ENCODE peak calls at places on chromosome 16, in nine cellular contexts. One of them, this sample, is unnamed.

GRCh38 chr16:53071748-53072301 is 17.0 kb downstream of the CHD9 start:
- DNase-seq in HEK293T: no peak
- DNase-seq in GM23338: no peak
- DNase-seq in left lung: no peak
- DNase-seq in mucosa of gallbladder: no peak
- DNase-seq in stimulated activated naive CD8-positive, alpha-beta T cell treated with anti-CD3 and anti-CD28 coated beads, Interleukin-15, Interleukin-2, amounts not matched to agents 100 U/mL and 50 U/mL, for 24 hours: no peak
- DNase-seq in CD8-positive, alpha-beta memory T cell: no peak
- DNase-seq in CD8-positive, alpha-beta T cell: no peak
- DNase-seq in right lobe of liver: peak
- DNase-seq in this sample: no peak

GRCh38 chr16:69927056-69927757 is 23.9 kb upstream of the CLEC18A start:
- DNase-seq in HEK293T: no peak
- DNase-seq in GM23338: peak
- DNase-seq in left lung: peak
- DNase-seq in mucosa of gallbladder: peak
- DNase-seq in stimulated activated naive CD8-positive, alpha-beta T cell treated with anti-CD3 and anti-CD28 coated beads, Interleukin-15, Interleukin-2, amounts not matched to agents 100 U/mL and 50 U/mL, for 24 hours: no peak
- DNase-seq in CD8-positive, alpha-beta memory T cell: no peak
- DNase-seq in CD8-positive, alpha-beta T cell: no peak
- DNase-seq in right lobe of liver: no peak
- DNase-seq in this sample: no peak

GRCh38 chr16:11224894-11225676 is 30.9 kb downstream of the SOCS1 start:
- DNase-seq in HEK293T: no peak
- DNase-seq in GM23338: no peak
- DNase-seq in left lung: peak
- DNase-seq in mucosa of gallbladder: peak
- DNase-seq in stimulated activated naive CD8-positive, alpha-beta T cell treated with anti-CD3 and anti-CD28 coated beads, Interleukin-15, Interleukin-2, amounts not matched to agents 100 U/mL and 50 U/mL, for 24 hours: peak
- DNase-seq in CD8-positive, alpha-beta memory T cell: peak
- DNase-seq in CD8-positive, alpha-beta T cell: peak
- DNase-seq in right lobe of liver: no peak
- DNase-seq in this sample: peak

GRCh38 chr16:6193718-6194117 is 1096.1 kb upstream of the EEF2KMT start:
- DNase-seq in HEK293T: no peak
- DNase-seq in GM23338: peak
- DNase-seq in left lung: no peak
- DNase-seq in mucosa of gallbladder: no peak
- DNase-seq in stimulated activated naive CD8-positive, alpha-beta T cell treated with anti-CD3 and anti-CD28 coated beads, Interleukin-15, Interleukin-2, amounts not matched to agents 100 U/mL and 50 U/mL, for 24 hours: no peak
- DNase-seq in CD8-positive, alpha-beta memory T cell: no peak
- DNase-seq in CD8-positive, alpha-beta T cell: no peak
- DNase-seq in right lobe of liver: no peak
- DNase-seq in this sample: no peak

GRCh38 chr16:22220714-22221113 is 14.6 kb downstream of the EEF2K start:
- DNase-seq in HEK293T: no peak
- DNase-seq in GM23338: no peak
- DNase-seq in left lung: no peak
- DNase-seq in mucosa of gallbladder: peak
- DNase-seq in stimulated activated naive CD8-positive, alpha-beta T cell treated with anti-CD3 and anti-CD28 coated beads, Interleukin-15, Interleukin-2, amounts not matched to agents 100 U/mL and 50 U/mL, for 24 hours: no peak
- DNase-seq in CD8-positive, alpha-beta memory T cell: no peak
- DNase-seq in CD8-positive, alpha-beta T cell: no peak
- DNase-seq in right lobe of liver: peak
- DNase-seq in this sample: no peak

GRCh38 chr16:88553739-88554138 is 16.5 kb upstream of the ZC3H18 start:
- DNase-seq in HEK293T: no peak
- DNase-seq in GM23338: no peak
- DNase-seq in left lung: peak
- DNase-seq in mucosa of gallbladder: no peak
- DNase-seq in stimulated activated naive CD8-positive, alpha-beta T cell treated with anti-CD3 and anti-CD28 coated beads, Interleukin-15, Interleukin-2, amounts not matched to agents 100 U/mL and 50 U/mL, for 24 hours: no peak
- DNase-seq in CD8-positive, alpha-beta memory T cell: no peak
- DNase-seq in CD8-positive, alpha-beta T cell: no peak
- DNase-seq in right lobe of liver: no peak
- DNase-seq in this sample: no peak

GRCh38 chr16:78134944-78135619 is 35.6 kb downstream of the WWOX start:
- DNase-seq in HEK293T: no peak
- DNase-seq in GM23338: no peak
- DNase-seq in left lung: no peak
- DNase-seq in mucosa of gallbladder: no peak
- DNase-seq in stimulated activated naive CD8-positive, alpha-beta T cell treated with anti-CD3 and anti-CD28 coated beads, Interleukin-15, Interleukin-2, amounts not matched to agents 100 U/mL and 50 U/mL, for 24 hours: no peak
- DNase-seq in CD8-positive, alpha-beta memory T cell: no peak
- DNase-seq in CD8-positive, alpha-beta T cell: no peak
- DNase-seq in right lobe of liver: no peak
- DNase-seq in this sample: no peak

GRCh38 chr16:16017812-16018211 is 68.4 kb downstream of the ABCC1 start:
- DNase-seq in HEK293T: no peak
- DNase-seq in GM23338: no peak
- DNase-seq in left lung: no peak
- DNase-seq in mucosa of gallbladder: no peak
- DNase-seq in stimulated activated naive CD8-positive, alpha-beta T cell treated with anti-CD3 and anti-CD28 coated beads, Interleukin-15, Interleukin-2, amounts not matched to agents 100 U/mL and 50 U/mL, for 24 hours: no peak
- DNase-seq in CD8-positive, alpha-beta memory T cell: no peak
- DNase-seq in CD8-positive, alpha-beta T cell: no peak
- DNase-seq in right lobe of liver: no peak
- DNase-seq in this sample: no peak

GRCh38 chr16:473046-474043 is 47.9 kb downstream of the RAB11FIP3 start:
- DNase-seq in HEK293T: no peak
- DNase-seq in GM23338: no peak
- DNase-seq in left lung: no peak
- DNase-seq in mucosa of gallbladder: no peak
- DNase-seq in stimulated activated naive CD8-positive, alpha-beta T cell treated with anti-CD3 and anti-CD28 coated beads, Interleukin-15, Interleukin-2, amounts not matched to agents 100 U/mL and 50 U/mL, for 24 hours: no peak
- DNase-seq in CD8-positive, alpha-beta memory T cell: no peak
- DNase-seq in CD8-positive, alpha-beta T cell: no peak
- DNase-seq in right lobe of liver: no peak
- DNase-seq in this sample: no peak

GRCh38 chr16:83581082-83581481 is 226.7 kb upstream of the HSBP1 start:
- DNase-seq in HEK293T: no peak
- DNase-seq in GM23338: no peak
- DNase-seq in left lung: no peak
- DNase-seq in mucosa of gallbladder: no peak
- DNase-seq in stimulated activated naive CD8-positive, alpha-beta T cell treated with anti-CD3 and anti-CD28 coated beads, Interleukin-15, Interleukin-2, amounts not matched to agents 100 U/mL and 50 U/mL, for 24 hours: no peak
- DNase-seq in CD8-positive, alpha-beta memory T cell: no peak
- DNase-seq in CD8-positive, alpha-beta T cell: no peak
- DNase-seq in right lobe of liver: no peak
- DNase-seq in this sample: no peak

GRCh38 chr16:48526958-48527331 is 83.0 kb downstream of the N4BP1 start:
- DNase-seq in HEK293T: no peak
- DNase-seq in GM23338: no peak
- DNase-seq in left lung: no peak
- DNase-seq in mucosa of gallbladder: no peak
- DNase-seq in stimulated activated naive CD8-positive, alpha-beta T cell treated with anti-CD3 and anti-CD28 coated beads, Interleukin-15, Interleukin-2, amounts not matched to agents 100 U/mL and 50 U/mL, for 24 hours: no peak
- DNase-seq in CD8-positive, alpha-beta memory T cell: no peak
- DNase-seq in CD8-positive, alpha-beta T cell: no peak
- DNase-seq in right lobe of liver: no peak
- DNase-seq in this sample: no peak

GRCh38 chr16:29646947-29647346 is 16.1 kb upstream of the SPN start:
- DNase-seq in HEK293T: no peak
- DNase-seq in GM23338: no peak
- DNase-seq in left lung: no peak
- DNase-seq in mucosa of gallbladder: no peak
- DNase-seq in stimulated activated naive CD8-positive, alpha-beta T cell treated with anti-CD3 and anti-CD28 coated beads, Interleukin-15, Interleukin-2, amounts not matched to agents 100 U/mL and 50 U/mL, for 24 hours: no peak
- DNase-seq in CD8-positive, alpha-beta memory T cell: peak
- DNase-seq in CD8-positive, alpha-beta T cell: no peak
- DNase-seq in right lobe of liver: no peak
- DNase-seq in this sample: no peak

GRCh38 chr16:24848065-24848464 is 2.3 kb downstream of the SLC5A11 start:
- DNase-seq in HEK293T: no peak
- DNase-seq in GM23338: no peak
- DNase-seq in left lung: no peak
- DNase-seq in mucosa of gallbladder: no peak
- DNase-seq in stimulated activated naive CD8-positive, alpha-beta T cell treated with anti-CD3 and anti-CD28 coated beads, Interleukin-15, Interleukin-2, amounts not matched to agents 100 U/mL and 50 U/mL, for 24 hours: no peak
- DNase-seq in CD8-positive, alpha-beta memory T cell: no peak
- DNase-seq in CD8-positive, alpha-beta T cell: no peak
- DNase-seq in right lobe of liver: no peak
- DNase-seq in this sample: no peak

GRCh38 chr16:58102665-58103427 is 26.3 kb downstream of the CFAP20 start:
- DNase-seq in HEK293T: no peak
- DNase-seq in GM23338: no peak
- DNase-seq in left lung: no peak
- DNase-seq in mucosa of gallbladder: no peak
- DNase-seq in stimulated activated naive CD8-positive, alpha-beta T cell treated with anti-CD3 and anti-CD28 coated beads, Interleukin-15, Interleukin-2, amounts not matched to agents 100 U/mL and 50 U/mL, for 24 hours: no peak
- DNase-seq in CD8-positive, alpha-beta memory T cell: no peak
- DNase-seq in CD8-positive, alpha-beta T cell: no peak
- DNase-seq in right lobe of liver: peak
- DNase-seq in this sample: no peak

GRCh38 chr16:985237-985636 is 3.7 kb downstream of the SOX8 start:
- DNase-seq in HEK293T: no peak
- DNase-seq in GM23338: no peak
- DNase-seq in left lung: no peak
- DNase-seq in mucosa of gallbladder: no peak
- DNase-seq in stimulated activated naive CD8-positive, alpha-beta T cell treated with anti-CD3 and anti-CD28 coated beads, Interleukin-15, Interleukin-2, amounts not matched to agents 100 U/mL and 50 U/mL, for 24 hours: no peak
- DNase-seq in CD8-positive, alpha-beta memory T cell: no peak
- DNase-seq in CD8-positive, alpha-beta T cell: no peak
- DNase-seq in right lobe of liver: no peak
- DNase-seq in this sample: no peak

GRCh38 chr16:53781023-53781605 is 77.2 kb downstream of the FTO start:
- DNase-seq in HEK293T: no peak
- DNase-seq in GM23338: no peak
- DNase-seq in left lung: no peak
- DNase-seq in mucosa of gallbladder: no peak
- DNase-seq in stimulated activated naive CD8-positive, alpha-beta T cell treated with anti-CD3 and anti-CD28 coated beads, Interleukin-15, Interleukin-2, amounts not matched to agents 100 U/mL and 50 U/mL, for 24 hours: no peak
- DNase-seq in CD8-positive, alpha-beta memory T cell: no peak
- DNase-seq in CD8-positive, alpha-beta T cell: no peak
- DNase-seq in right lobe of liver: no peak
- DNase-seq in this sample: no peak

GRCh38 chr16:12403746-12404658 is 399.7 kb downstream of the CPPED1 start:
- DNase-seq in HEK293T: no peak
- DNase-seq in GM23338: peak
- DNase-seq in left lung: no peak
- DNase-seq in mucosa of gallbladder: no peak
- DNase-seq in stimulated activated naive CD8-positive, alpha-beta T cell treated with anti-CD3 and anti-CD28 coated beads, Interleukin-15, Interleukin-2, amounts not matched to agents 100 U/mL and 50 U/mL, for 24 hours: no peak
- DNase-seq in CD8-positive, alpha-beta memory T cell: no peak
- DNase-seq in CD8-positive, alpha-beta T cell: no peak
- DNase-seq in right lobe of liver: no peak
- DNase-seq in this sample: no peak

GRCh38 chr16:19649980-19650379 is 68.0 kb downstream of the KNOP1 start:
- DNase-seq in HEK293T: no peak
- DNase-seq in GM23338: no peak
- DNase-seq in left lung: no peak
- DNase-seq in mucosa of gallbladder: no peak
- DNase-seq in stimulated activated naive CD8-positive, alpha-beta T cell treated with anti-CD3 and anti-CD28 coated beads, Interleukin-15, Interleukin-2, amounts not matched to agents 100 U/mL and 50 U/mL, for 24 hours: no peak
- DNase-seq in CD8-positive, alpha-beta memory T cell: no peak
- DNase-seq in CD8-positive, alpha-beta T cell: no peak
- DNase-seq in right lobe of liver: no peak
- DNase-seq in this sample: no peak

GRCh38 chr16:50881953-50882352 is 140.1 kb downstream of the CYLD start:
- DNase-seq in HEK293T: no peak
- DNase-seq in GM23338: no peak
- DNase-seq in left lung: no peak
- DNase-seq in mucosa of gallbladder: peak
- DNase-seq in stimulated activated naive CD8-positive, alpha-beta T cell treated with anti-CD3 and anti-CD28 coated beads, Interleukin-15, Interleukin-2, amounts not matched to agents 100 U/mL and 50 U/mL, for 24 hours: no peak
- DNase-seq in CD8-positive, alpha-beta memory T cell: no peak
- DNase-seq in CD8-positive, alpha-beta T cell: no peak
- DNase-seq in right lobe of liver: no peak
- DNase-seq in this sample: no peak

GRCh38 chr16:65120811-65121721 is 797 bp downstream of the CDH11 start:
- DNase-seq in HEK293T: no peak
- DNase-seq in GM23338: peak
- DNase-seq in left lung: peak
- DNase-seq in mucosa of gallbladder: peak
- DNase-seq in stimulated activated naive CD8-positive, alpha-beta T cell treated with anti-CD3 and anti-CD28 coated beads, Interleukin-15, Interleukin-2, amounts not matched to agents 100 U/mL and 50 U/mL, for 24 hours: no peak
- DNase-seq in CD8-positive, alpha-beta memory T cell: no peak
- DNase-seq in CD8-positive, alpha-beta T cell: no peak
- DNase-seq in right lobe of liver: no peak
- DNase-seq in this sample: no peak

GRCh38 chr16:25141648-25142047 is 30.1 kb downstream of the LCMT1 start:
- DNase-seq in HEK293T: no peak
- DNase-seq in GM23338: no peak
- DNase-seq in left lung: no peak
- DNase-seq in mucosa of gallbladder: no peak
- DNase-seq in stimulated activated naive CD8-positive, alpha-beta T cell treated with anti-CD3 and anti-CD28 coated beads, Interleukin-15, Interleukin-2, amounts not matched to agents 100 U/mL and 50 U/mL, for 24 hours: no peak
- DNase-seq in CD8-positive, alpha-beta memory T cell: no peak
- DNase-seq in CD8-positive, alpha-beta T cell: no peak
- DNase-seq in right lobe of liver: no peak
- DNase-seq in this sample: no peak

GRCh38 chr16:31502981-31503380 is 5.2 kb downstream of the RUSF1 start:
- DNase-seq in HEK293T: no peak
- DNase-seq in GM23338: no peak
- DNase-seq in left lung: no peak
- DNase-seq in mucosa of gallbladder: no peak
- DNase-seq in stimulated activated naive CD8-positive, alpha-beta T cell treated with anti-CD3 and anti-CD28 coated beads, Interleukin-15, Interleukin-2, amounts not matched to agents 100 U/mL and 50 U/mL, for 24 hours: no peak
- DNase-seq in CD8-positive, alpha-beta memory T cell: no peak
- DNase-seq in CD8-positive, alpha-beta T cell: no peak
- DNase-seq in right lobe of liver: no peak
- DNase-seq in this sample: no peak

GRCh38 chr16:66277311-66278070 is 89.0 kb upstream of the CDH5 start:
- DNase-seq in HEK293T: no peak
- DNase-seq in GM23338: no peak
- DNase-seq in left lung: no peak
- DNase-seq in mucosa of gallbladder: no peak
- DNase-seq in stimulated activated naive CD8-positive, alpha-beta T cell treated with anti-CD3 and anti-CD28 coated beads, Interleukin-15, Interleukin-2, amounts not matched to agents 100 U/mL and 50 U/mL, for 24 hours: no peak
- DNase-seq in CD8-positive, alpha-beta memory T cell: no peak
- DNase-seq in CD8-positive, alpha-beta T cell: no peak
- DNase-seq in right lobe of liver: no peak
- DNase-seq in this sample: no peak

GRCh38 chr16:21150375-21151001 is at the start of gene DNAH3:
- DNase-seq in HEK293T: no peak
- DNase-seq in GM23338: no peak
- DNase-seq in left lung: no peak
- DNase-seq in mucosa of gallbladder: no peak
- DNase-seq in stimulated activated naive CD8-positive, alpha-beta T cell treated with anti-CD3 and anti-CD28 coated beads, Interleukin-15, Interleukin-2, amounts not matched to agents 100 U/mL and 50 U/mL, for 24 hours: no peak
- DNase-seq in CD8-positive, alpha-beta memory T cell: no peak
- DNase-seq in CD8-positive, alpha-beta T cell: no peak
- DNase-seq in right lobe of liver: no peak
- DNase-seq in this sample: no peak

GRCh38 chr16:12081048-12081404 is 104.5 kb downstream of the SNX29 start:
- DNase-seq in HEK293T: no peak
- DNase-seq in GM23338: no peak
- DNase-seq in left lung: no peak
- DNase-seq in mucosa of gallbladder: no peak
- DNase-seq in stimulated activated naive CD8-positive, alpha-beta T cell treated with anti-CD3 and anti-CD28 coated beads, Interleukin-15, Interleukin-2, amounts not matched to agents 100 U/mL and 50 U/mL, for 24 hours: peak
- DNase-seq in CD8-positive, alpha-beta memory T cell: no peak
- DNase-seq in CD8-positive, alpha-beta T cell: no peak
- DNase-seq in right lobe of liver: no peak
- DNase-seq in this sample: peak

GRCh38 chr16:72357860-72358259 is 185.9 kb upstream of the PMFBP1 start:
- DNase-seq in HEK293T: no peak
- DNase-seq in GM23338: no peak
- DNase-seq in left lung: no peak
- DNase-seq in mucosa of gallbladder: no peak
- DNase-seq in stimulated activated naive CD8-positive, alpha-beta T cell treated with anti-CD3 and anti-CD28 coated beads, Interleukin-15, Interleukin-2, amounts not matched to agents 100 U/mL and 50 U/mL, for 24 hours: no peak
- DNase-seq in CD8-positive, alpha-beta memory T cell: no peak
- DNase-seq in CD8-positive, alpha-beta T cell: no peak
- DNase-seq in right lobe of liver: no peak
- DNase-seq in this sample: no peak

GRCh38 chr16:55470533-55471371 is 8.2 kb upstream of the MMP2 start:
- DNase-seq in HEK293T: no peak
- DNase-seq in GM23338: no peak
- DNase-seq in left lung: no peak
- DNase-seq in mucosa of gallbladder: no peak
- DNase-seq in stimulated activated naive CD8-positive, alpha-beta T cell treated with anti-CD3 and anti-CD28 coated beads, Interleukin-15, Interleukin-2, amounts not matched to agents 100 U/mL and 50 U/mL, for 24 hours: no peak
- DNase-seq in CD8-positive, alpha-beta memory T cell: no peak
- DNase-seq in CD8-positive, alpha-beta T cell: no peak
- DNase-seq in right lobe of liver: no peak
- DNase-seq in this sample: no peak

GRCh38 chr16:65002265-65002664 is 119.6 kb downstream of the CDH11 start:
- DNase-seq in HEK293T: no peak
- DNase-seq in GM23338: no peak
- DNase-seq in left lung: no peak
- DNase-seq in mucosa of gallbladder: no peak
- DNase-seq in stimulated activated naive CD8-positive, alpha-beta T cell treated with anti-CD3 and anti-CD28 coated beads, Interleukin-15, Interleukin-2, amounts not matched to agents 100 U/mL and 50 U/mL, for 24 hours: no peak
- DNase-seq in CD8-positive, alpha-beta memory T cell: no peak
- DNase-seq in CD8-positive, alpha-beta T cell: no peak
- DNase-seq in right lobe of liver: no peak
- DNase-seq in this sample: no peak

GRCh38 chr16:56479469-56479868 is 28.1 kb downstream of the OGFOD1 start:
- DNase-seq in HEK293T: no peak
- DNase-seq in GM23338: peak
- DNase-seq in left lung: no peak
- DNase-seq in mucosa of gallbladder: no peak
- DNase-seq in stimulated activated naive CD8-positive, alpha-beta T cell treated with anti-CD3 and anti-CD28 coated beads, Interleukin-15, Interleukin-2, amounts not matched to agents 100 U/mL and 50 U/mL, for 24 hours: no peak
- DNase-seq in CD8-positive, alpha-beta memory T cell: no peak
- DNase-seq in CD8-positive, alpha-beta T cell: no peak
- DNase-seq in right lobe of liver: no peak
- DNase-seq in this sample: no peak

GRCh38 chr16:24993722-24994686 is 21.2 kb downstream of the ARHGAP17 start:
- DNase-seq in HEK293T: no peak
- DNase-seq in GM23338: no peak
- DNase-seq in left lung: no peak
- DNase-seq in mucosa of gallbladder: no peak
- DNase-seq in stimulated activated naive CD8-positive, alpha-beta T cell treated with anti-CD3 and anti-CD28 coated beads, Interleukin-15, Interleukin-2, amounts not matched to agents 100 U/mL and 50 U/mL, for 24 hours: no peak
- DNase-seq in CD8-positive, alpha-beta memory T cell: no peak
- DNase-seq in CD8-positive, alpha-beta T cell: no peak
- DNase-seq in right lobe of liver: no peak
- DNase-seq in this sample: no peak